ENCODE peak calls at places on chromosomes 13 and 19, in nine cellular contexts. G, J, F, S, N, P, Z, R and A are unnamed samples.

GRCh38 chr19:34432797-34433196 is 4.6 kb downstream of the UBA2 start:
- DNase-seq in J (peak), N (no peak), Z (no peak), S (no peak), F (no peak), R (peak), P (no peak), G (no peak), A (peak)

GRCh38 chr19:51337861-51338562 is 3.9 kb downstream of the VSIG10L start:
- DNase-seq in N (no peak), J (no peak), F (no peak), P (no peak), Z (no peak), S (no peak), R (no peak), G (no peak), A (no peak)

GRCh38 chr13:34413538-34414210 is 528.4 kb upstream of the NBEA start:
- DNase-seq in G (no peak), F (no peak), P (no peak), Z (no peak), S (no peak), R (no peak), J (no peak), N (peak), A (no peak)

GRCh38 chr13:92573467-92574057 is 653.0 kb upstream of the GPC6 start:
- DNase-seq in J (no peak), F (peak), Z (peak), P (no peak), G (no peak), N (no peak), R (peak), S (no peak), A (peak)

GRCh38 chr13:97627566-97627965 is 193.6 kb downstream of the RAP2A start:
- DNase-seq in S (no peak), N (peak), F (no peak), R (peak), J (peak), P (peak), Z (peak), G (no peak), A (peak)

GRCh38 chr13:72230131-72230530 is 363.1 kb upstream of the DACH1 start:
- DNase-seq in Z (no peak), S (no peak), J (no peak), P (no peak), G (no peak), N (peak), R (no peak), F (no peak), A (no peak)

GRCh38 chr13:40982772-40983171 is 36.3 kb downstream of the ELF1 start:
- DNase-seq in S (no peak), J (peak), N (peak), R (no peak), F (no peak), G (peak), P (no peak), Z (peak), A (peak)

GRCh38 chr19:24054044-24054935 is 32.7 kb upstream of the ZNF254 start:
- DNase-seq in P (no peak), J (no peak), Z (no peak), S (no peak), N (peak), G (no peak), R (no peak), F (peak), A (peak)

GRCh38 chr19:5454743-5455142 is 474 bp upstream of the ZNRF4 start:
- DNase-seq in J (no peak), Z (no peak), P (no peak), R (no peak), G (no peak), N (no peak), F (no peak), S (no peak), A (no peak)

GRCh38 chr19:18590273-18591272 is 2.0 kb downstream of the REX1BD start:
- DNase-seq in P (peak), R (peak), Z (no peak), N (peak), F (no peak), S (no peak), G (no peak), J (no peak), A (peak)

GRCh38 chr19:8050274-8051096 is 2.1 kb upstream of the CCL25 start:
- DNase-seq in Z (peak), S (peak), P (peak), F (peak), J (peak), R (peak), G (peak), N (peak), A (peak)

GRCh38 chr19:50820549-50821247 is 2.9 kb downstream of the KLK1 start:
- DNase-seq in G (no peak), Z (peak), R (peak), P (no peak), S (no peak), F (no peak), N (no peak), J (peak), A (no peak)

GRCh38 chr13:50225188-50226155 is 210.2 kb downstream of the KCNRG start:
- DNase-seq in P (no peak), G (no peak), S (no peak), R (no peak), F (no peak), J (no peak), N (no peak), Z (no peak), A (no peak)

GRCh38 chr13:46962286-46962941 is 65.6 kb upstream of the HTR2A start:
- DNase-seq in S (no peak), F (peak), G (no peak), P (no peak), J (no peak), R (no peak), Z (peak), N (peak), A (peak)

GRCh38 chr19:15831626-15832025 is 16.2 kb upstream of the OR10H1 start:
- DNase-seq in S (no peak), Z (no peak), G (no peak), F (no peak), N (no peak), P (no peak), J (no peak), R (no peak), A (no peak)

GRCh38 chr13:20990910-20991525 is 70.4 kb downstream of the LATS2 start:
- DNase-seq in G (no peak), R (no peak), P (no peak), S (no peak), N (no peak), Z (no peak), F (no peak), J (no peak), A (no peak)

GRCh38 chr19:51354742-51355148 is 11.4 kb downstream of the ETFB start:
- DNase-seq in R (peak), P (peak), F (no peak), Z (peak), N (peak), S (no peak), J (no peak), G (peak), A (no peak)

GRCh38 chr19:13401388-13401787 is 104.9 kb downstream of the CACNA1A start:
- DNase-seq in R (no peak), S (no peak), N (peak), G (no peak), P (no peak), J (no peak), Z (peak), F (peak), A (peak)

GRCh38 chr19:46068345-46069258 is 27.8 kb upstream of the IGFL4 start:
- DNase-seq in S (no peak), R (no peak), F (peak), G (no peak), J (no peak), Z (peak), N (peak), P (no peak), A (peak)

GRCh38 chr13:25207291-25207690 is 35.2 kb upstream of the AMER2 start:
- DNase-seq in R (no peak), Z (no peak), J (no peak), N (no peak), S (no peak), G (no peak), P (no peak), F (no peak), A (no peak)

GRCh38 chr13:33462109-33462508 is 176.6 kb upstream of the STARD13 start:
- DNase-seq in J (no peak), Z (no peak), S (no peak), F (no peak), N (no peak), R (no peak), G (no peak), P (no peak), A (no peak)

GRCh38 chr13:62093984-62094383 is 678.3 kb upstream of the PCDH20 start:
- DNase-seq in F (no peak), G (no peak), R (no peak), J (no peak), P (no peak), N (no peak), Z (no peak), S (no peak), A (no peak)

GRCh38 chr19:44891016-44891882 is at the start of gene TOMM40:
- DNase-seq in R (peak), F (peak), G (peak), S (peak), Z (no peak), J (no peak), N (no peak), P (no peak), A (peak)

GRCh38 chr19:17871878-17872250 is at the start of gene SLC5A5:
- DNase-seq in J (no peak), N (no peak), S (no peak), Z (peak), R (peak), F (no peak), P (no peak), G (no peak), A (no peak)

GRCh38 chr13:77544365-77544764 is 8.9 kb downstream of the SCEL start:
- DNase-seq in Z (no peak), G (no peak), F (peak), N (no peak), J (peak), R (no peak), P (peak), S (no peak), A (no peak)

GRCh38 chr19:9947441-9947840 is 11.1 kb upstream of the OLFM2 start:
- DNase-seq in S (no peak), P (no peak), R (no peak), Z (peak), J (no peak), F (no peak), N (no peak), G (no peak), A (no peak)

GRCh38 chr13:99827011-99827410 is 144.6 kb downstream of the ZIC5 start:
- DNase-seq in G (no peak), R (no peak), Z (no peak), S (no peak), J (no peak), P (no peak), F (no peak), N (no peak), A (no peak)

GRCh38 chr19:18057557-18057956 is 29.2 kb downstream of the IL12RB1 start:
- DNase-seq in S (no peak), F (no peak), Z (no peak), P (no peak), G (no peak), N (no peak), J (peak), R (no peak), A (no peak)

GRCh38 chr19:48539503-48540096 is 12.4 kb upstream of the SULT2B1 start:
- DNase-seq in P (peak), Z (peak), J (no peak), F (no peak), N (peak), R (no peak), S (no peak), G (no peak), A (peak)

GRCh38 chr19:6064016-6064702 is 46.1 kb downstream of the RFX2 start:
- DNase-seq in S (no peak), Z (no peak), F (peak), P (no peak), G (no peak), R (no peak), N (peak), J (no peak), A (no peak)

GRCh38 chr13:75745387-75745786 is 109.3 kb downstream of the LMO7 start:
- DNase-seq in G (no peak), Z (no peak), R (no peak), J (no peak), S (no peak), F (no peak), N (no peak), P (no peak), A (no peak)

GRCh38 chr19:40398417-40399056 is 8.6 kb upstream of the HIPK4 start:
- DNase-seq in P (no peak), R (peak), J (no peak), S (peak), Z (no peak), F (no peak), N (peak), G (peak), A (no peak)

GRCh38 chr19:11539495-11540365 is 1.1 kb downstream of the CNN1 start:
- DNase-seq in R (peak), Z (no peak), G (no peak), N (no peak), F (no peak), J (peak), S (no peak), P (no peak), A (no peak)

GRCh38 chr19:48595171-48595570 is 11.4 kb upstream of the SPACA4 start:
- DNase-seq in P (no peak), S (no peak), J (no peak), Z (no peak), R (no peak), G (no peak), N (no peak), F (no peak), A (no peak)